ENCODE peak calls at places on chromosomes 16 and 17, in seven cellular contexts. One of them, this sample, is unnamed.
A peak's percentile ranks its signal among the peaks of the same experiment; 100 is the strongest.

GRCh38 chr16:1579214-1579613 is 32.7 kb downstream of the IFT140 start:
- DNase-seq in lower lobe of right lung: no peak
- DNase-seq in CD4-positive, CD25-positive, alpha-beta regulatory T cell: no peak
- DNase-seq in iPS DF 6.9: no peak
- DNase-seq in neuronal stem cell: no peak
- DNase-seq in CD8-positive, alpha-beta memory T cell: no peak
- DNase-seq in heart right ventricle: no peak
- DNase-seq in this sample: no peak

GRCh38 chr16:67311607-67312449 is 14.7 kb downstream of the KCTD19 start:
- DNase-seq in lower lobe of right lung: no peak
- DNase-seq in CD4-positive, CD25-positive, alpha-beta regulatory T cell: no peak
- DNase-seq in iPS DF 6.9: no peak
- DNase-seq in neuronal stem cell: no peak
- DNase-seq in CD8-positive, alpha-beta memory T cell: no peak
- DNase-seq in heart right ventricle: peak; percentile 31
- DNase-seq in this sample: peak; percentile 51

GRCh38 chr17:54771409-54771808 is 129.2 kb upstream of the TOM1L1 start:
- DNase-seq in lower lobe of right lung: no peak
- DNase-seq in CD4-positive, CD25-positive, alpha-beta regulatory T cell: no peak
- DNase-seq in iPS DF 6.9: no peak
- DNase-seq in neuronal stem cell: no peak
- DNase-seq in CD8-positive, alpha-beta memory T cell: no peak
- DNase-seq in heart right ventricle: no peak
- DNase-seq in this sample: no peak

GRCh38 chr16:66728117-66728787 is 23.2 kb downstream of the DYNC1LI2 start:
- DNase-seq in lower lobe of right lung: no peak
- DNase-seq in CD4-positive, CD25-positive, alpha-beta regulatory T cell: no peak
- DNase-seq in iPS DF 6.9: no peak
- DNase-seq in neuronal stem cell: no peak
- DNase-seq in CD8-positive, alpha-beta memory T cell: no peak
- DNase-seq in heart right ventricle: peak; percentile 48
- DNase-seq in this sample: peak; percentile 48

GRCh38 chr17:18117533-18117932 is 9.0 kb downstream of the MYO15A start:
- DNase-seq in lower lobe of right lung: no peak
- DNase-seq in CD4-positive, CD25-positive, alpha-beta regulatory T cell: no peak
- DNase-seq in iPS DF 6.9: no peak
- DNase-seq in neuronal stem cell: no peak
- DNase-seq in CD8-positive, alpha-beta memory T cell: no peak
- DNase-seq in heart right ventricle: no peak
- DNase-seq in this sample: no peak

GRCh38 chr17:27975146-27976011 is 67.1 kb upstream of the NLK start:
- DNase-seq in lower lobe of right lung: no peak
- DNase-seq in CD4-positive, CD25-positive, alpha-beta regulatory T cell: no peak
- DNase-seq in iPS DF 6.9: no peak
- DNase-seq in neuronal stem cell: no peak
- DNase-seq in CD8-positive, alpha-beta memory T cell: no peak
- DNase-seq in heart right ventricle: no peak
- DNase-seq in this sample: no peak

GRCh38 chr16:82936941-82937551 is 310.3 kb downstream of the CDH13 start:
- DNase-seq in lower lobe of right lung: no peak
- DNase-seq in CD4-positive, CD25-positive, alpha-beta regulatory T cell: no peak
- DNase-seq in iPS DF 6.9: no peak
- DNase-seq in neuronal stem cell: no peak
- DNase-seq in CD8-positive, alpha-beta memory T cell: no peak
- DNase-seq in heart right ventricle: no peak
- DNase-seq in this sample: no peak

GRCh38 chr16:13780406-13780805 is 139.5 kb upstream of the ERCC4 start:
- DNase-seq in lower lobe of right lung: no peak
- DNase-seq in CD4-positive, CD25-positive, alpha-beta regulatory T cell: no peak
- DNase-seq in iPS DF 6.9: no peak
- DNase-seq in neuronal stem cell: no peak
- DNase-seq in CD8-positive, alpha-beta memory T cell: no peak
- DNase-seq in heart right ventricle: no peak
- DNase-seq in this sample: no peak

GRCh38 chr17:50947844-50948514 is 81.8 kb upstream of the TOB1 start:
- DNase-seq in lower lobe of right lung: peak; percentile 87
- DNase-seq in CD4-positive, CD25-positive, alpha-beta regulatory T cell: no peak
- DNase-seq in iPS DF 6.9: no peak
- DNase-seq in neuronal stem cell: no peak
- DNase-seq in CD8-positive, alpha-beta memory T cell: no peak
- DNase-seq in heart right ventricle: peak; percentile 54
- DNase-seq in this sample: peak; percentile 49

GRCh38 chr17:614637-615546 is 99.7 kb downstream of the VPS53 start:
- DNase-seq in lower lobe of right lung: no peak
- DNase-seq in CD4-positive, CD25-positive, alpha-beta regulatory T cell: no peak
- DNase-seq in iPS DF 6.9: no peak
- DNase-seq in neuronal stem cell: no peak
- DNase-seq in CD8-positive, alpha-beta memory T cell: no peak
- DNase-seq in heart right ventricle: no peak
- DNase-seq in this sample: peak; percentile 18

GRCh38 chr17:58302171-58302918 is 21.6 kb upstream of the MPO start:
- DNase-seq in lower lobe of right lung: peak; percentile 18
- DNase-seq in CD4-positive, CD25-positive, alpha-beta regulatory T cell: no peak
- DNase-seq in iPS DF 6.9: no peak
- DNase-seq in neuronal stem cell: no peak
- DNase-seq in CD8-positive, alpha-beta memory T cell: no peak
- DNase-seq in heart right ventricle: no peak
- DNase-seq in this sample: no peak

GRCh38 chr16:89495121-89495520 is 4.8 kb upstream of the ANKRD11 start:
- DNase-seq in lower lobe of right lung: no peak
- DNase-seq in CD4-positive, CD25-positive, alpha-beta regulatory T cell: no peak
- DNase-seq in iPS DF 6.9: no peak
- DNase-seq in neuronal stem cell: no peak
- DNase-seq in CD8-positive, alpha-beta memory T cell: no peak
- DNase-seq in heart right ventricle: no peak
- DNase-seq in this sample: no peak

GRCh38 chr17:72150632-72151460 is 30.0 kb downstream of the SOX9 start:
- DNase-seq in lower lobe of right lung: no peak
- DNase-seq in CD4-positive, CD25-positive, alpha-beta regulatory T cell: no peak
- DNase-seq in iPS DF 6.9: peak; percentile 85
- DNase-seq in neuronal stem cell: no peak
- DNase-seq in CD8-positive, alpha-beta memory T cell: no peak
- DNase-seq in heart right ventricle: no peak
- DNase-seq in this sample: no peak

GRCh38 chr17:65472602-65473001 is 88.8 kb downstream of the AXIN2 start:
- DNase-seq in lower lobe of right lung: peak; percentile 76
- DNase-seq in CD4-positive, CD25-positive, alpha-beta regulatory T cell: no peak
- DNase-seq in iPS DF 6.9: no peak
- DNase-seq in neuronal stem cell: no peak
- DNase-seq in CD8-positive, alpha-beta memory T cell: no peak
- DNase-seq in heart right ventricle: no peak
- DNase-seq in this sample: no peak

GRCh38 chr17:77864234-77865108 is 94.0 kb upstream of the TNRC6C start:
- DNase-seq in lower lobe of right lung: no peak
- DNase-seq in CD4-positive, CD25-positive, alpha-beta regulatory T cell: no peak
- DNase-seq in iPS DF 6.9: no peak
- DNase-seq in neuronal stem cell: no peak
- DNase-seq in CD8-positive, alpha-beta memory T cell: no peak
- DNase-seq in heart right ventricle: no peak
- DNase-seq in this sample: no peak

GRCh38 chr17:17112628-17113200 is 70.5 kb downstream of the MPRIP start:
- DNase-seq in lower lobe of right lung: no peak
- DNase-seq in CD4-positive, CD25-positive, alpha-beta regulatory T cell: no peak
- DNase-seq in iPS DF 6.9: no peak
- DNase-seq in neuronal stem cell: no peak
- DNase-seq in CD8-positive, alpha-beta memory T cell: no peak
- DNase-seq in heart right ventricle: no peak
- DNase-seq in this sample: no peak

GRCh38 chr16:88785106-88785924 is at the start of gene PIEZO1:
- DNase-seq in lower lobe of right lung: peak; percentile 89
- DNase-seq in CD4-positive, CD25-positive, alpha-beta regulatory T cell: peak; percentile 79
- DNase-seq in iPS DF 6.9: no peak
- DNase-seq in neuronal stem cell: no peak
- DNase-seq in CD8-positive, alpha-beta memory T cell: peak; percentile 82
- DNase-seq in heart right ventricle: peak; percentile 72
- DNase-seq in this sample: no peak

GRCh38 chr16:9225527-9226316 is 134.3 kb downstream of the HAPSTR1 start:
- DNase-seq in lower lobe of right lung: no peak
- DNase-seq in CD4-positive, CD25-positive, alpha-beta regulatory T cell: no peak
- DNase-seq in iPS DF 6.9: peak; percentile 33
- DNase-seq in neuronal stem cell: peak; percentile 9
- DNase-seq in CD8-positive, alpha-beta memory T cell: no peak
- DNase-seq in heart right ventricle: no peak
- DNase-seq in this sample: no peak

GRCh38 chr16:84513111-84514065 is 8.9 kb upstream of the MEAK7 start:
- DNase-seq in lower lobe of right lung: no peak
- DNase-seq in CD4-positive, CD25-positive, alpha-beta regulatory T cell: no peak
- DNase-seq in iPS DF 6.9: no peak
- DNase-seq in neuronal stem cell: no peak
- DNase-seq in CD8-positive, alpha-beta memory T cell: no peak
- DNase-seq in heart right ventricle: no peak
- DNase-seq in this sample: peak; percentile 55

GRCh38 chr17:43902190-43902589 is 5.1 kb downstream of the MPP2 start:
- DNase-seq in lower lobe of right lung: no peak
- DNase-seq in CD4-positive, CD25-positive, alpha-beta regulatory T cell: no peak
- DNase-seq in iPS DF 6.9: no peak
- DNase-seq in neuronal stem cell: no peak
- DNase-seq in CD8-positive, alpha-beta memory T cell: no peak
- DNase-seq in heart right ventricle: no peak
- DNase-seq in this sample: no peak

GRCh38 chr17:14793237-14793636 is 471.9 kb downstream of the PMP22 start:
- DNase-seq in lower lobe of right lung: no peak
- DNase-seq in CD4-positive, CD25-positive, alpha-beta regulatory T cell: no peak
- DNase-seq in iPS DF 6.9: no peak
- DNase-seq in neuronal stem cell: no peak
- DNase-seq in CD8-positive, alpha-beta memory T cell: no peak
- DNase-seq in heart right ventricle: no peak
- DNase-seq in this sample: no peak

GRCh38 chr16:49352923-49353322 is 20.7 kb upstream of the C16orf78 start:
- DNase-seq in lower lobe of right lung: no peak
- DNase-seq in CD4-positive, CD25-positive, alpha-beta regulatory T cell: no peak
- DNase-seq in iPS DF 6.9: no peak
- DNase-seq in neuronal stem cell: no peak
- DNase-seq in CD8-positive, alpha-beta memory T cell: no peak
- DNase-seq in heart right ventricle: no peak
- DNase-seq in this sample: no peak

GRCh38 chr17:41416478-41416877 is 7.9 kb downstream of the KRT37 start:
- DNase-seq in lower lobe of right lung: no peak
- DNase-seq in CD4-positive, CD25-positive, alpha-beta regulatory T cell: no peak
- DNase-seq in iPS DF 6.9: no peak
- DNase-seq in neuronal stem cell: no peak
- DNase-seq in CD8-positive, alpha-beta memory T cell: no peak
- DNase-seq in heart right ventricle: no peak
- DNase-seq in this sample: no peak

GRCh38 chr17:41415833-41416335 is 8.5 kb downstream of the KRT37 start:
- DNase-seq in lower lobe of right lung: no peak
- DNase-seq in CD4-positive, CD25-positive, alpha-beta regulatory T cell: no peak
- DNase-seq in iPS DF 6.9: no peak
- DNase-seq in neuronal stem cell: no peak
- DNase-seq in CD8-positive, alpha-beta memory T cell: no peak
- DNase-seq in heart right ventricle: no peak
- DNase-seq in this sample: peak; percentile 70

GRCh38 chr17:41413982-41414381 is 10.4 kb downstream of the KRT37 start:
- DNase-seq in lower lobe of right lung: no peak
- DNase-seq in CD4-positive, CD25-positive, alpha-beta regulatory T cell: no peak
- DNase-seq in iPS DF 6.9: no peak
- DNase-seq in neuronal stem cell: no peak
- DNase-seq in CD8-positive, alpha-beta memory T cell: no peak
- DNase-seq in heart right ventricle: no peak
- DNase-seq in this sample: no peak

GRCh38 chr17:41413353-41413752 is 11.0 kb downstream of the KRT37 start:
- DNase-seq in lower lobe of right lung: no peak
- DNase-seq in CD4-positive, CD25-positive, alpha-beta regulatory T cell: no peak
- DNase-seq in iPS DF 6.9: peak; percentile 18
- DNase-seq in neuronal stem cell: no peak
- DNase-seq in CD8-positive, alpha-beta memory T cell: no peak
- DNase-seq in heart right ventricle: no peak
- DNase-seq in this sample: no peak

GRCh38 chr17:41415411-41415810 is 9.0 kb downstream of the KRT37 start:
- DNase-seq in lower lobe of right lung: no peak
- DNase-seq in CD4-positive, CD25-positive, alpha-beta regulatory T cell: no peak
- DNase-seq in iPS DF 6.9: no peak
- DNase-seq in neuronal stem cell: no peak
- DNase-seq in CD8-positive, alpha-beta memory T cell: no peak
- DNase-seq in heart right ventricle: no peak
- DNase-seq in this sample: no peak
- H3K27ac ChIP-seq in lower lobe of right lung: no peak overlapping the region
- H3K27ac ChIP-seq in CD4-positive, CD25-positive, alpha-beta regulatory T cell: no peak overlapping the region
- H3K27ac ChIP-seq in iPS DF 6.9: no peak overlapping the region
- H3K27ac ChIP-seq in neuronal stem cell: no peak overlapping the region
- H3K27ac ChIP-seq in CD8-positive, alpha-beta memory T cell: no peak overlapping the region
- H3K27ac ChIP-seq in heart right ventricle: no peak overlapping the region
- H3K27ac ChIP-seq in this sample: peak overlapping the region; percentile 43

DNA sequence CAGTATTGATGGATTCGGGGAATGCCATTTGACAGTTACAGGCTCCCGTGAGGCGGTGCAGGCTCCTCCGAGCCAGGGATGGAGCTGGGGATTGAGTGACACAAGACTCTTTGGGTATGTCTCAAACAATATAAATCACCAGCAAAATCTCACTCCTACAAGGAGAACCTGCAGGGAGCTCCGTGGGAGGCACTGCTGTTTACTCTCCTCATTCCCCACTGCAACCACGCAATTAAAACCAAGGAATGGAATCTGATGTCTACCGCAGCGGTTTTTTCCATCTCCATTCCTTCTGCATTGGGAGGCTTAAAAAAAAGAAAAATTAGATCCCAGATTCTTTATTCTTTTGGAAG is 157.9 kb downstream of the WWOX start:
- DNase-seq in lower lobe of right lung: no peak
- DNase-seq in CD4-positive, CD25-positive, alpha-beta regulatory T cell: no peak
- DNase-seq in iPS DF 6.9: no peak
- DNase-seq in neuronal stem cell: no peak
- DNase-seq in CD8-positive, alpha-beta memory T cell: no peak
- DNase-seq in heart right ventricle: no peak
- DNase-seq in this sample: no peak
- H3K27ac ChIP-seq in lower lobe of right lung: no peak overlapping the region
- H3K27ac ChIP-seq in CD4-positive, CD25-positive, alpha-beta regulatory T cell: no peak overlapping the region
- H3K27ac ChIP-seq in iPS DF 6.9: no peak overlapping the region
- H3K27ac ChIP-seq in neuronal stem cell: no peak overlapping the region
- H3K27ac ChIP-seq in CD8-positive, alpha-beta memory T cell: no peak overlapping the region
- H3K27ac ChIP-seq in heart right ventricle: no peak overlapping the region
- H3K27ac ChIP-seq in this sample: no peak overlapping the region

DNA sequence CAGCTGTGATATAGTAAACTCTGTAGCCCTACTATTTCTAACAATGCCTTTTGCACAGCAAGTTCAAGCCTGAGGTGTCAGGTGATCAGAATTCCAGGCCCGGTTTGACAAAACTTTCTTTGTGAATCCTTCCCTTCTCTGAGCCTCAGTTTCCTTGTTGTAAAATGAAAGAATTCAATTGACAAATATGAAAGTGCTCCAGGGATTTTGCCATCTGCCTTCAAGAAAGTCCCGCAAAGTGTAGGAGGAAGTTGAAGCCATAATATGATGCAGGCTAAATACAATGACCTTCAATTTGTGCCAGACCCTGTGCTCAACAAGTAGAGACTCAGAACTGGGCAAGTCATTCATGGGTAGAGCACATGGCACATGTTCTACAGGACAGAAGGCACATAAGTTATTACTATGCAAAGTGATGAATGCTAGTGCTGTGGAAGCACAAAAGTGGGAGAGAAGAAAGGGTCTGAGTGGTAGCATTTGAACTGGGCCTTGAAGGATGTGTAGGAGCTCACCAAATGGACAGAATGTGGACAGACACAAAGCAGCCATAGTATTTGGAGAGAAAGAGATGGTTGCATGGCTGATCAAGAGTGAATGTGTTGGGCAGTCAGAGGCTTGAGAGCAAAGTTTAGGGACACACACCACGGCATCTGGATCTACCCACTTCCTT is 2.3 kb upstream of the SCIMP start:
- DNase-seq in lower lobe of right lung: no peak
- DNase-seq in CD4-positive, CD25-positive, alpha-beta regulatory T cell: no peak
- DNase-seq in iPS DF 6.9: no peak
- DNase-seq in neuronal stem cell: no peak
- DNase-seq in CD8-positive, alpha-beta memory T cell: no peak
- DNase-seq in heart right ventricle: no peak
- DNase-seq in this sample: no peak
- H3K27ac ChIP-seq in lower lobe of right lung: no peak overlapping the region
- H3K27ac ChIP-seq in CD4-positive, CD25-positive, alpha-beta regulatory T cell: no peak overlapping the region
- H3K27ac ChIP-seq in iPS DF 6.9: no peak overlapping the region
- H3K27ac ChIP-seq in neuronal stem cell: no peak overlapping the region
- H3K27ac ChIP-seq in CD8-positive, alpha-beta memory T cell: peak overlapping the region; percentile 41
- H3K27ac ChIP-seq in heart right ventricle: no peak overlapping the region
- H3K27ac ChIP-seq in this sample: no peak overlapping the region

GRCh38 chr17:80858301-80859003 is 133.2 kb upstream of the CHMP6 start:
- DNase-seq in lower lobe of right lung: no peak
- DNase-seq in CD4-positive, CD25-positive, alpha-beta regulatory T cell: no peak
- DNase-seq in iPS DF 6.9: no peak
- DNase-seq in neuronal stem cell: no peak
- DNase-seq in CD8-positive, alpha-beta memory T cell: no peak
- DNase-seq in heart right ventricle: no peak
- DNase-seq in this sample: no peak
- H3K27ac ChIP-seq in lower lobe of right lung: no peak overlapping the region
- H3K27ac ChIP-seq in CD4-positive, CD25-positive, alpha-beta regulatory T cell: no peak overlapping the region
- H3K27ac ChIP-seq in iPS DF 6.9: no peak overlapping the region
- H3K27ac ChIP-seq in neuronal stem cell: no peak overlapping the region
- H3K27ac ChIP-seq in CD8-positive, alpha-beta memory T cell: no peak overlapping the region
- H3K27ac ChIP-seq in heart right ventricle: no peak overlapping the region
- H3K27ac ChIP-seq in this sample: no peak overlapping the region